ENCODE peak calls at places on chromosomes 2 and 18, in ten cellular contexts. Z is colonic mucosa, N is SJSA1, O is upper lobe of right lung, S is psoas muscle, Q is SK-N-SH, C is lung, F is K562, G is kidney, J is endothelial cell of umbilical vein. V is an unnamed sample.

GRCh38 chr2:19846567-19846966 is 55.2 kb downstream of the TTC32 start:
- DNase-seq in C (peak), S (no peak), G (no peak), N (no peak), Q (no peak), O (no peak), Z (peak), F (no peak), J (no peak), V (no peak)

GRCh38 chr18:49922228-49922627 is 108.9 kb upstream of the ACAA2 start:
- DNase-seq in N (no peak), F (no peak), S (no peak), Q (no peak), J (no peak), G (no peak), Z (no peak), O (no peak), C (no peak), V (no peak)

GRCh38 chr18:76565238-76566173 is 70.5 kb upstream of the ZNF516 start:
- DNase-seq in N (peak), Q (peak), O (peak), C (peak), Z (peak), J (peak), S (peak), F (peak), G (peak), V (peak)

GRCh38 chr2:226256237-226256636 is 543.4 kb downstream of the IRS1 start:
- DNase-seq in C (no peak), N (no peak), F (no peak), G (no peak), Q (no peak), S (no peak), Z (no peak), O (no peak), J (no peak), V (no peak)

GRCh38 chr2:45643095-45643494 is 8.4 kb upstream of the PRKCE start:
- DNase-seq in G (no peak), Q (no peak), Z (no peak), F (no peak), S (no peak), N (no peak), J (peak), O (no peak), C (no peak), V (no peak)

GRCh38 chr2:227466887-227467285 is 5.1 kb upstream of the AGFG1 start:
- DNase-seq in S (no peak), J (no peak), C (no peak), N (no peak), Z (no peak), F (no peak), G (no peak), Q (no peak), O (no peak), V (no peak)

GRCh38 chr2:87403893-87404175 is 344.1 kb upstream of the PLGLB2 start:
- DNase-seq in Z (no peak), N (no peak), F (no peak), G (no peak), O (no peak), J (peak), C (no peak), S (no peak), Q (no peak), V (peak)

GRCh38 chr2:141703506-141703905 is 427.3 kb downstream of the LRP1B start:
- DNase-seq in O (no peak), G (no peak), C (no peak), F (no peak), J (no peak), S (no peak), Q (no peak), Z (no peak), N (no peak), V (no peak)

GRCh38 chr2:61645911-61646310 is 107.8 kb upstream of the XPO1 start:
- DNase-seq in G (no peak), Q (no peak), C (no peak), Z (no peak), F (no peak), O (no peak), N (no peak), S (no peak), J (no peak), V (no peak)

GRCh38 chr2:53575606-53576360 is 191.8 kb upstream of the CHAC2 start:
- DNase-seq in O (no peak), G (no peak), S (no peak), F (no peak), J (no peak), Q (no peak), N (peak), Z (no peak), C (no peak), V (no peak)

GRCh38 chr2:65437392-65438135 is 5.2 kb upstream of the SPRED2 start:
- DNase-seq in J (no peak), O (no peak), C (no peak), G (no peak), N (no peak), S (no peak), F (no peak), Q (no peak), Z (no peak), V (no peak)

GRCh38 chr2:212330263-212330662 is 208.3 kb downstream of the ERBB4 start:
- DNase-seq in F (no peak), S (peak), Z (no peak), J (no peak), N (no peak), G (peak), O (no peak), C (no peak), Q (no peak), V (no peak)

GRCh38 chr2:32135409-32135808 is 30.3 kb upstream of the SLC30A6 start:
- DNase-seq in S (no peak), Z (peak), G (no peak), C (no peak), F (peak), N (peak), Q (peak), O (peak), J (peak), V (peak)

GRCh38 chr18:52920665-52921064 is 580.7 kb downstream of the DCC start:
- DNase-seq in S (no peak), F (no peak), O (no peak), Z (no peak), N (no peak), C (no peak), J (no peak), Q (no peak), G (no peak), V (no peak)

GRCh38 chr2:69815717-69816116 is 13.7 kb upstream of the GMCL1 start:
- DNase-seq in J (peak), S (no peak), Q (no peak), C (no peak), Z (no peak), G (no peak), N (no peak), F (no peak), O (no peak), V (no peak)

GRCh38 chr2:19746611-19747309 is 155.0 kb downstream of the TTC32 start:
- DNase-seq in F (peak), N (peak), C (no peak), Z (no peak), G (no peak), O (no peak), Q (peak), S (no peak), J (peak), V (no peak)

GRCh38 chr2:20669609-20670314 is 2.8 kb downstream of the GDF7 start:
- DNase-seq in O (peak), N (no peak), Z (no peak), G (peak), S (no peak), F (no peak), J (no peak), C (no peak), Q (peak), V (peak)

GRCh38 chr2:165636959-165637358 is 157.1 kb downstream of the GALNT3 start:
- DNase-seq in S (no peak), G (no peak), F (no peak), N (no peak), Q (no peak), Z (no peak), C (no peak), J (no peak), O (no peak), V (no peak)

GRCh38 chr2:119941388-119941787 is 71.5 kb upstream of the EPB41L5 start:
- DNase-seq in S (no peak), N (no peak), Z (no peak), Q (no peak), F (no peak), G (no peak), C (no peak), J (no peak), O (no peak), V (no peak)

GRCh38 chr2:48341556-48342133 is 188.3 kb upstream of the STON1 start:
- DNase-seq in F (no peak), S (no peak), Q (no peak), C (no peak), O (no peak), N (no peak), J (peak), G (no peak), Z (no peak), V (no peak)

GRCh38 chr18:37484893-37485834 is 80.4 kb downstream of the CELF4 start:
- DNase-seq in O (no peak), N (no peak), G (no peak), C (no peak), Q (no peak), J (no peak), Z (no peak), F (peak), S (no peak), V (peak)

GRCh38 chr2:13662055-13662454 is 945.3 kb downstream of the TRIB2 start:
- DNase-seq in N (no peak), C (no peak), J (no peak), Z (no peak), G (no peak), F (no peak), S (no peak), Q (no peak), O (no peak), V (no peak)

GRCh38 chr2:129777146-129777545 is 202.3 kb upstream of the RAB6C start:
- DNase-seq in J (no peak), G (no peak), O (no peak), Z (no peak), F (no peak), C (no peak), S (no peak), Q (no peak), N (no peak), V (no peak)

GRCh38 chr2:10863837-10864236 is 47.9 kb upstream of the KCNF1 start:
- DNase-seq in F (no peak), G (no peak), N (no peak), O (no peak), J (no peak), Z (no peak), S (no peak), Q (no peak), C (no peak), V (no peak)

GRCh38 chr2:33489835-33490431 is 13.5 kb downstream of the RASGRP3 start:
- DNase-seq in F (no peak), Q (no peak), C (no peak), J (no peak), S (no peak), N (no peak), O (no peak), G (no peak), Z (no peak), V (no peak)

GRCh38 chr2:232556426-232556825 is 5.9 kb downstream of the EIF4E2 start:
- DNase-seq in S (no peak), G (no peak), F (no peak), N (no peak), C (no peak), O (no peak), Z (no peak), J (no peak), Q (no peak), V (no peak)

GRCh38 chr18:61466736-61467135 is 133.5 kb downstream of the CDH20 start:
- DNase-seq in O (no peak), Q (no peak), N (no peak), S (no peak), C (no peak), G (no peak), F (no peak), J (no peak), Z (no peak), V (no peak)

GRCh38 chr18:59696311-59697235 is 650 bp downstream of the CCBE1 start:
- DNase-seq in Z (no peak), J (no peak), S (peak), Q (no peak), G (no peak), C (no peak), O (no peak), N (no peak), F (no peak), V (no peak)

GRCh38 chr2:160876029-160876428 is 284.2 kb upstream of the TANK start:
- DNase-seq in C (no peak), Q (peak), F (no peak), Z (no peak), N (no peak), O (no peak), J (no peak), G (no peak), S (no peak), V (no peak)

GRCh38 chr2:218024871-218025270 is 22.1 kb upstream of the TNS1 start:
- DNase-seq in Z (no peak), Q (peak), C (no peak), N (peak), S (no peak), F (no peak), O (peak), J (no peak), G (peak), V (peak)

GRCh38 chr2:161416633-161417427 is 733 bp downstream of the TBR1 start:
- DNase-seq in O (no peak), C (no peak), Q (peak), G (no peak), Z (no peak), F (no peak), J (no peak), N (no peak), S (peak), V (peak)

GRCh38 chr18:2657788-2658458 is 2.4 kb downstream of the SMCHD1 start:
- DNase-seq in O (no peak), N (no peak), C (no peak), G (no peak), J (peak), Q (no peak), F (no peak), S (no peak), Z (no peak), V (no peak)

GRCh38 chr2:195494452-195494851 is 162.6 kb upstream of the SLC39A10 start:
- DNase-seq in O (no peak), N (no peak), Q (no peak), C (no peak), G (no peak), J (no peak), F (no peak), S (no peak), Z (no peak), V (no peak)

GRCh38 chr2:101971836-101972235 is 19.9 kb upstream of the IL1R2 start:
- DNase-seq in Z (no peak), F (no peak), O (no peak), S (no peak), C (no peak), J (no peak), N (no peak), G (no peak), Q (no peak), V (no peak)

GRCh38 chr2:127081826-127082633 is 24.9 kb downstream of the BIN1 start:
- DNase-seq in F (peak), Z (no peak), C (no peak), S (peak), G (no peak), O (no peak), N (no peak), Q (no peak), J (no peak), V (no peak)

GRCh38 chr2:37802899-37803379 is 122.1 kb upstream of the RMDN2 start:
- DNase-seq in O (no peak), S (no peak), Z (no peak), N (peak), F (no peak), J (peak), G (no peak), Q (no peak), C (no peak), V (no peak)

GRCh38 chr2:161988589-161988988 is 85.4 kb downstream of the DPP4 start:
- DNase-seq in S (no peak), N (no peak), J (no peak), Q (no peak), G (no peak), O (no peak), C (no peak), F (no peak), Z (no peak), V (no peak)

DNA sequence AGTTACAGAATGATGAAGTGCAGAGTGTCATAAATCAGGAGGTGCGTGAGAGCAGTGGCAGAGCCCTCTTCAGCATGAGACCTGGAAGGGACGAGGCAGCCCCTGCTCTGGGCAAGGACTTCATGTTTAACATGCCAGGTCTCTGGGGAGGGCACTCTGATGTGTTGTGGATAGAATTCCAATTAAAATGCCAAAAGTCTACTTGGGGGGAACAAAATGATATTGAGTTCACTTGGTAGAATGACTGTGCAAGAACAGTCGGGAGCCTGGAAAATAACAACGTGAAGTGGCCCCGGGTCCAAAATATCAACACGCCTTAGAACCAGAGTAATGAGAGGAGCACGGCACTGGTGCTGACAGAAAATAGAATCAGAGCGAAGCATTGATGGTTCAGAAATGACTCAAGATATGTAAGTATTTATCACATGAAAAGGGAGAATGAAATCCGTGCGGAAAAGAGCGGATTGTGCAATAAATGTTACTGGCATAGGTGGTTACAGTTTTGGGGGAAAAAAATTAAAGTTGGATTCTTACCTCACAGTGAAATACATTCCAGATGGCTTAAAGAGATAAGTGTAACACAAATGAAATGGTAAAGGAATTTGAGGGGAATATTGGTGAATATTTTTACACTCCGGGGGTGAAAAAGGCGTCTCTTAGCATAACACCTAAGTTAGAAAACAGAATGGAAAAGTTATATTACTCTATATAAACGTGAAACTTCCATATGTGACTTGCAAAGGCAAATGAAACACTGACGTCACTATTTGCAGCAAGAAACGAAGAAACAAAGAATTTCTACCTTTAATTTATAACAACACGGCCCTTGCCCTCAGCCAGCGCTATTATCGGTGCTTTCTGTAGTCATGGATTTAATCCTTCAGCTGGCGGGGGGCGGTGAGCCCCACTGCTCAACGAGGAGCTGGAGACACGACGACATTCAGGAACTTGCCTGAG is 159.4 kb upstream of the TWIST2 start:
- DNase-seq in O (no peak), J (no peak), N (no peak), C (no peak), F (no peak), Q (no peak), Z (no peak), G (no peak), S (no peak), V (no peak)
- H3K27ac ChIP-seq in O (no peak), J (no peak), N (no peak), C (no peak), F (no peak), Q (no peak), Z (no peak), G (no peak), S (no peak), V (no peak)

GRCh38 chr2:138023298-138023697 is 59.0 kb downstream of the HNMT start:
- DNase-seq in Q (no peak), J (peak), Z (no peak), G (no peak), F (peak), C (no peak), N (no peak), S (no peak), O (no peak), V (no peak)
- H3K27ac ChIP-seq in Q (no peak), J (no peak), Z (no peak), G (no peak), F (peak), C (no peak), N (no peak), S (no peak), O (no peak), V (no peak)

GRCh38 chr18:26943906-26944305 is 78.4 kb upstream of the AQP4 start:
- DNase-seq in C (no peak), F (no peak), G (no peak), N (no peak), S (no peak), O (no peak), J (no peak), Z (no peak), Q (no peak), V (no peak)
- H3K27ac ChIP-seq in C (no peak), F (no peak), G (no peak), N (no peak), S (no peak), O (no peak), J (no peak), Z (no peak), Q (no peak), V (no peak)

DNA sequence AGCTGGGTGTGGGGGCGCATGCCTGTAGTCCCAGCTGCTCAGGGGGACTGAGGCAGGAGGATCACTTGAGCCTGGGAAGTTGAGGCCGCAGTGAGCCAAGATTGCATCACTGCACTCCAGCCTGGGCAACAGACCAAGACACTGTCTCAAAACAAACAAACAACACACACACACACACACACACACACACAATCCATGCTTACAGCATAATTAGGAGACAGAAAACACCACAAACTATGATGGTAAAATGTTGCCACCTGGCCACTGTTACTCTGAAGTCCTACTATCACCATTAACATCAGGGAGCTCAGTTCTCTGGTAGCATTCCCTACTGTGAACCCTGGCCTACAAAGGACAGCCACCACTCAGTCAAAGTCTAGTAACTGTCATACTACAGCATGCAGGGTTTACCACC is 18.3 kb downstream of the DNPEP start:
- DNase-seq in Z (peak), Q (no peak), C (peak), G (peak), S (peak), J (peak), N (no peak), F (no peak), O (peak), V (no peak)
- H3K27ac ChIP-seq in Z (no peak), Q (peak), C (no peak), G (no peak), S (no peak), J (no peak), N (peak), F (no peak), O (peak), V (peak)

GRCh38 chr2:152564754-152565551 is 152.3 kb downstream of the PRPF40A start:
- DNase-seq in S (no peak), Q (no peak), O (no peak), F (no peak), N (no peak), Z (no peak), C (no peak), J (no peak), G (no peak), V (no peak)
- H3K27ac ChIP-seq in S (no peak), Q (no peak), O (no peak), F (no peak), N (no peak), Z (no peak), C (no peak), J (no peak), G (no peak), V (no peak)

DNA sequence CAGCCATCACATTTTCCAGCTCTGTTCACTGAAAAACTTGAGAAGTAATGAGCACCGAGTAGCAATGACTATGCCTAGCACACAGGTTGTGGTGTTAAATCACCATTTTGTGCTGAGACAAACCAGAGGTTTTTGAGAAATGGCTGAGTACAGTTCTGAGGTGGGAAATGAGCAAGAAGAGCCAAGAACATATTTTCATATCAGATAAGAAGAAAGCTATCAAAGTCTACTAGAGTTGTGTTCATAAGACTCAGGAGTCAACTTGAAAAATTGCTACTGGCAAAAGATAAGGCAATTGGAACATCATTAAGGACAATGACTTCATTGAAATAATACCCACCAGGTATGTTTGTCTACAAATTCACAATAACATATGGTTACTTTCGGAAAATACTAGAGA is 108.1 kb downstream of the RIT2 start:
- DNase-seq in O (no peak), F (no peak), G (no peak), S (no peak), Q (no peak), Z (no peak), N (no peak), J (no peak), C (no peak), V (no peak)
- H3K27ac ChIP-seq in O (no peak), F (no peak), G (no peak), S (no peak), Q (no peak), Z (no peak), N (no peak), J (no peak), C (no peak), V (no peak)

GRCh38 chr2:152618188-152618564 is 99.1 kb downstream of the PRPF40A start:
- DNase-seq in C (no peak), S (no peak), Z (no peak), G (no peak), N (no peak), Q (no peak), O (no peak), J (no peak), F (no peak), V (no peak)
- H3K27ac ChIP-seq in C (no peak), S (peak), Z (no peak), G (no peak), N (no peak), Q (no peak), O (no peak), J (no peak), F (no peak), V (no peak)